ENCODE peak calls at places on chromosomes 6 and 20, in seven cellular contexts. U is K562, N is HCT116, K is HepG2, J is SK-N-SH, Y is H1, P is GM12878. F is an unnamed sample.

GRCh38 chr6:15741405-15741804 is 78.6 kb upstream of the DTNBP1 start:
- DNase-seq in U (no peak), N (no peak), K (no peak), J (no peak), Y (no peak), P (no peak), F (no peak)

GRCh38 chr6:14202947-14203346 is 85.4 kb downstream of the CD83 start:
- DNase-seq in U (no peak), N (no peak), K (no peak), J (no peak), Y (no peak), P (no peak), F (no peak)

GRCh38 chr20:37158248-37158647 is 20.9 kb upstream of the RPN2 start:
- DNase-seq in U (no peak), N (no peak), K (no peak), J (no peak), Y (no peak), P (no peak), F (no peak)

GRCh38 chr6:14882394-14883073 is 363.3 kb upstream of the JARID2 start:
- DNase-seq in U (no peak), N (no peak), K (no peak), J (no peak), Y (no peak), P (no peak), F (no peak)

GRCh38 chr6:45076217-45076616 is 251.9 kb upstream of the RUNX2 start:
- DNase-seq in U (no peak), N (no peak), K (no peak), J (no peak), Y (no peak), P (no peak), F (no peak)

GRCh38 chr6:35046098-35046497 is 95.0 kb downstream of the TCP11 start:
- DNase-seq in U (no peak), N (no peak), K (no peak), J (no peak), Y (no peak), P (no peak), F (no peak)

GRCh38 chr20:15930324-15931305 is 642.6 kb downstream of the KIF16B start:
- DNase-seq in U (no peak), N (no peak), K (peak), J (peak), Y (no peak), P (no peak), F (no peak)

GRCh38 chr6:24836116-24836515 is 37.4 kb upstream of the ARMH2 start:
- DNase-seq in U (no peak), N (no peak), K (no peak), J (no peak), Y (no peak), P (no peak), F (no peak)

GRCh38 chr6:154302111-154302752 is 54.4 kb downstream of the IPCEF1 start:
- DNase-seq in U (peak), N (no peak), K (no peak), J (no peak), Y (no peak), P (peak), F (no peak)

GRCh38 chr6:20826378-20826777 is 292.1 kb downstream of the CDKAL1 start:
- DNase-seq in U (peak), N (no peak), K (no peak), J (no peak), Y (no peak), P (no peak), F (no peak)

GRCh38 chr6:153210083-153210482 is 79.0 kb upstream of the RGS17 start:
- DNase-seq in U (no peak), N (no peak), K (no peak), J (no peak), Y (no peak), P (no peak), F (no peak)

GRCh38 chr20:31967830-31968249 is at the start of gene XKR7:
- DNase-seq in U (peak), N (no peak), K (no peak), J (peak), Y (no peak), P (no peak), F (no peak)

GRCh38 chr20:51854912-51855311 is 52.6 kb upstream of the SALL4 start:
- DNase-seq in U (no peak), N (no peak), K (no peak), J (no peak), Y (no peak), P (no peak), F (no peak)

GRCh38 chr6:165704001-165704748 is 41.1 kb upstream of the PDE10A start:
- DNase-seq in U (no peak), N (no peak), K (no peak), J (no peak), Y (no peak), P (no peak), F (no peak)

GRCh38 chr20:36919715-36920333 is 31.7 kb downstream of the SAMHD1 start:
- DNase-seq in U (peak), N (peak), K (peak), J (peak), Y (no peak), P (peak), F (peak)

GRCh38 chr20:52593634-52594033 is 378.5 kb upstream of the TSHZ2 start:
- DNase-seq in U (no peak), N (no peak), K (no peak), J (no peak), Y (no peak), P (no peak), F (no peak)

GRCh38 chr6:33128318-33128717 is 52.5 kb downstream of the HLA-DPB1 start:
- DNase-seq in U (no peak), N (no peak), K (no peak), J (no peak), Y (no peak), P (no peak), F (no peak)

GRCh38 chr6:27911953-27912446 is at the start of gene OR2B2:
- DNase-seq in U (no peak), N (no peak), K (no peak), J (no peak), Y (no peak), P (no peak), F (no peak)

GRCh38 chr20:10040070-10040970 is 5.5 kb downstream of the ANKEF1 start:
- DNase-seq in U (no peak), N (peak), K (peak), J (no peak), Y (no peak), P (no peak), F (no peak)

GRCh38 chr6:16413399-16413798 is 175.0 kb downstream of the GMPR start:
- DNase-seq in U (no peak), N (no peak), K (no peak), J (no peak), Y (no peak), P (no peak), F (no peak)

GRCh38 chr20:59300341-59301081 is at the start of gene EDN3:
- DNase-seq in U (no peak), N (no peak), K (no peak), J (peak), Y (peak), P (no peak), F (peak)

GRCh38 chr20:36128463-36129176 is 25.9 kb upstream of the EPB41L1 start:
- DNase-seq in U (no peak), N (no peak), K (no peak), J (no peak), Y (no peak), P (no peak), F (no peak)

GRCh38 chr6:22647671-22648070 is 78.3 kb downstream of the HDGFL1 start:
- DNase-seq in U (no peak), N (no peak), K (no peak), J (no peak), Y (no peak), P (no peak), F (no peak)

GRCh38 chr6:140193269-140193668 is 818.8 kb upstream of the CITED2 start:
- DNase-seq in U (no peak), N (no peak), K (no peak), J (no peak), Y (no peak), P (no peak), F (no peak)

GRCh38 chr20:47740225-47741184 is 44.8 kb downstream of the SULF2 start:
- DNase-seq in U (peak), N (peak), K (no peak), J (no peak), Y (no peak), P (no peak), F (no peak)

GRCh38 chr20:25439328-25439727 is 31.9 kb downstream of the GINS1 start:
- DNase-seq in U (no peak), N (no peak), K (no peak), J (no peak), Y (no peak), P (no peak), F (no peak)

GRCh38 chr6:25053875-25054371 is 118.2 kb upstream of the RIPOR2 start:
- DNase-seq in U (no peak), N (no peak), K (no peak), J (no peak), Y (no peak), P (no peak), F (no peak)

GRCh38 chr6:140572129-140572528 is 1197.7 kb upstream of the CITED2 start:
- DNase-seq in U (no peak), N (no peak), K (no peak), J (no peak), Y (no peak), P (no peak), F (no peak)

DNA sequence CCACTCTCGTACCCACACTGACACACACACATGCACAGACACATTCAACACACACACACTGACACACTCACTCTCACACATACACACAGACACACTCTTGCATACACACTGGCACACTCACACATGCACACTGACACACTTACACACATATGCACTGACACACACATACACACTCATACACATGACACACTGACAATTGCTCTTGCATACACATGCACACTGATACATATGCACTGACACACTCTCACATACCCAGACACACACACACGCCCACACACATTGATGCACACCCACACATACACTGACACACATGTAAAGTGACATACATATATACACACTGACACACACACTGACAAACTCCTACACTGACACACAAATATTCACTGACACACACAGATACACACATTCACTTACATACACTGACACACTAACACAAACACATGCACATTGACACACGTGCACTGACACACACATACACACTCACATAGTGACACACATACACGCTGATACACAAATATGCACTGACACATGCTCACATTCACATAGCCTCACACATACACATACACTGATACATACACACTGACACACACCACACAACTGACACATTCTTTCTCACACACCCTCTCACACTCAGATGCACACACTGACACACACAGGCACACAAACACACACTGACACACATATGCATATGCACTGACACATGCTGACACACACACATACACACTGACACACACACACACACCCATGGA is 236.8 kb downstream of the LRFN2 start:
- DNase-seq in U (no peak), N (no peak), K (no peak), J (no peak), Y (no peak), P (no peak), F (no peak)
- TF ChIP-seq YY1 in U (no peak), N (no peak), K (no peak), J (no peak), Y (no peak), P (no peak), F (no peak)

GRCh38 chr6:144806222-144806621 is 521.1 kb downstream of the UTRN start:
- DNase-seq in U (no peak), N (no peak), K (no peak), J (no peak), Y (no peak), P (no peak), F (no peak)

GRCh38 chr6:144809969-144810368 is 524.8 kb downstream of the UTRN start:
- DNase-seq in U (no peak), N (no peak), K (no peak), J (no peak), Y (no peak), P (no peak), F (no peak)

GRCh38 chr6:144816936-144817335 is 531.8 kb downstream of the UTRN start:
- DNase-seq in U (no peak), N (no peak), K (peak), J (no peak), Y (no peak), P (no peak), F (no peak)

GRCh38 chr6:144809120-144809519 is 524.0 kb downstream of the UTRN start:
- DNase-seq in U (no peak), N (peak), K (no peak), J (no peak), Y (no peak), P (no peak), F (no peak)

GRCh38 chr6:144811140-144811539 is 526.0 kb downstream of the UTRN start:
- DNase-seq in U (no peak), N (no peak), K (no peak), J (no peak), Y (no peak), P (no peak), F (no peak)
- TF ChIP-seq YY1 in U (no peak), N (no peak), K (no peak), J (no peak), Y (no peak), P (no peak), F (no peak)

GRCh38 chr6:111499269-111499793 is 16.3 kb upstream of the REV3L start:
- DNase-seq in U (no peak), N (no peak), K (no peak), J (no peak), Y (no peak), P (no peak), F (no peak)

GRCh38 chr6:111502154-111502553 is 19.1 kb upstream of the REV3L start:
- DNase-seq in U (no peak), N (no peak), K (no peak), J (no peak), Y (no peak), P (no peak), F (no peak)

GRCh38 chr6:111503660-111504059 is 20.6 kb upstream of the REV3L start:
- DNase-seq in U (no peak), N (no peak), K (peak), J (peak), Y (no peak), P (no peak), F (no peak)

DNA sequence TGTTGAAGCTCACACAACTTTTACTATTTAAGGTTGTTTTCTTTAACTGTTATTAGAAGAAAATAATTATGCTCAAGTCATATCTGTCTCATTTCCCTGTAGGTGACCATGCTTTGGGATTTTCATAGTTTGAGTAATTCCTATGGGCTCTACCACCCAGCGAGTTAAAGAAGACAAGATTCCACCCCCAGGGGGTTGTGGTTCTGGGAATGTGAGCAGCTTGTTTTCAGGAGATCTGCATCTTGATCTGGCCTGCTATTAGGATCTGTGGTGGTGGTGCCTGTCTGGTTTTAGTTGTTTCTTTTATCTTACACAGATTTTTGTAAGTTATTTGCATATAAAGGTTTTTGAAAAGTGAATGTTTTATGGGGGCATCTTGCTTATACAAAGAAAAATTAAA is 20.2 kb upstream of the REV3L start:
- DNase-seq in U (no peak), N (no peak), K (no peak), J (peak), Y (no peak), P (no peak), F (no peak)
- TF ChIP-seq YY1 in U (no peak), N (no peak), K (no peak), J (no peak), Y (no peak), P (no peak), F (no peak)

GRCh38 chr20:17966432-17967312 is 1.9 kb downstream of the SNX5 start:
- DNase-seq in U (no peak), N (no peak), K (peak), J (peak), Y (no peak), P (no peak), F (no peak)
- TF ChIP-seq YY1 in U (no peak), N (no peak), K (no peak), J (no peak), Y (no peak), P (peak), F (no peak)

GRCh38 chr6:147664092-147664491 is 155.6 kb downstream of the SAMD5 start:
- DNase-seq in U (no peak), N (no peak), K (no peak), J (no peak), Y (no peak), P (no peak), F (no peak)

GRCh38 chr6:147662639-147663038 is 154.1 kb downstream of the SAMD5 start:
- DNase-seq in U (no peak), N (no peak), K (no peak), J (no peak), Y (no peak), P (no peak), F (no peak)

GRCh38 chr6:147666254-147666653 is 157.8 kb downstream of the SAMD5 start:
- DNase-seq in U (no peak), N (no peak), K (no peak), J (no peak), Y (no peak), P (no peak), F (no peak)

DNA sequence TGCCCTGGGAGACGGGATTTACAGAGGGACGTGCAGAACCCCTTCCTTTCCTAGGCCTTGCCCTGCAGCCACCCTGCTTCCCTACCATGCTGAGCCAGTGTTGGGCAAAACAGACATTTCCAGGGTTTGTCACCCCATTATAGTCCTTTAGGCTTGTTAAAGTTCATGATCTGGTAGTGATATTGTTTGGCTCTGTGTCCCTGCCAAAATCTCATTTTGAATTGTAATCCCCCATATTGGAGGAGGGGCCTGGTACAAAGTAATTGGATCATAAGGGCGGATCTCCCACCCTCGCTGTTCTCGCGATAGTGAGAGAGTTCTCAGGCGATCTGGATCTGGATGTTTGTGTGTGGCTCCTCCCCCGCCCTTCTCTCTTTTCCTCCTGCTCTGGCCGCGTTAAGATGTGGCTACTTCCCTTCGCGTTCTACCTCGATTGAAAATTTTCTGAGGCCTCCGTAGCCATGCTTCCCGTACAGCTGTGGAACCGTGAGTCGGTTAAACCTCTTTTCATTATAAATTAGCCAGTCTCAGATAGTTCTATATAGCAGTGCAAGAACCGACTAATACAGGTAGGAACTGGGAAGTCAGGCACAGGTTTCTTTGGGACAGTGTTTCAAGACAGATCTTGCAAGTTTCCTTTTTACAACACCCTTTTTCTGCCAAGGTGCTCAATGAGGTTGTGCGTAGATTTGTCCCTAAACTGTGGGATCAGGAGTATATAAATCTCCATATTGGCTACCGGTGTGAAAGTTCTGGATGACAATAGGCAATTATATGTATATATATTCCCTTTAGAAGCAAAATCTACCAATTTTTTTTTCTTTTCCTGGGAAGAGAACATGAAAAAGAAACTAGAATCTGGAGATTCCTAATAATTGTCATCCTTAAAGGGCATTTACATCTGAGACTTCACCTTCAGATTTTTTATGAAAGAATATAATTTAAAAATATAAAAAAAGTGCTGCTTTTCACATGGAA is 152.1 kb downstream of the SAMD5 start:
- DNase-seq in U (peak), N (no peak), K (peak), J (no peak), Y (no peak), P (no peak), F (no peak)
- TF ChIP-seq YY1 in U (no peak), N (no peak), K (no peak), J (no peak), Y (no peak), P (no peak), F (no peak)

DNA sequence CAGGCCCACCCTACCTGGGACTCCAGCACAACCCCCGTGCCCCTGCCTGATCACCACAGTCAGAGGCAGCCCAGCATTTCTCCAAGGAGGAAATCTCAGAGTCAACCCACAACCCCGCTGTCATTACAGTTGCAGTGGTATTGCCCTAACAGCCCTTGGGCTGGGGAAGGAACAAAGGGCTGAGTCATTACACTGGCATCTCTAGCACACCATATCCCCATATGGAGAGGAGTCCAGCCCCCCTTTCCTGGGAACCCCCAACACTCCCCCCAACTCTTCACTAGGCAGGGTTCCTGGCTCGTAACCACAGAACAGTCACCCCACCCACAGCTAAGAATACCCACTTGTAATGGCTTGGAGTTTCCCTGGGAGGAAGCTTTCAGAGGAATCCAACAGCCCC is 149.4 kb upstream of the OGFRL1 start:
- DNase-seq in U (no peak), N (no peak), K (no peak), J (no peak), Y (no peak), P (no peak), F (no peak)
- TF ChIP-seq YY1 in U (no peak), N (no peak), K (no peak), J (no peak), Y (no peak), P (no peak), F (no peak)

GRCh38 chr6:42978793-42979522 is at the start of gene PEX6:
- DNase-seq in U (peak), N (peak), K (peak), J (peak), Y (peak), P (peak), F (peak)
- TF ChIP-seq YY1 in U (peak), N (peak), K (peak), J (no peak), Y (no peak), P (peak), F (no peak)